ENCODE peak calls at places on chromosomes 13 and 19, in five cellular contexts. R, X, H, A and K are unnamed samples.

GRCh38 chr13:47459512-47459911 is 541.6 kb downstream of the SUCLA2 start:
- DNase-seq in R (no peak), X (no peak), A (no peak), H (peak; percentile 4), K (peak; percentile 60)

GRCh38 chr13:43289458-43290255 is 266.3 kb downstream of the DNAJC15 start:
- DNase-seq in R (no peak), X (no peak), A (no peak), H (no peak), K (no peak)

GRCh38 chr13:92941167-92941566 is 285.4 kb upstream of the GPC6 start:
- DNase-seq in H (no peak), A (no peak), R (no peak), X (no peak), K (no peak)

GRCh38 chr13:113413178-113413897 is 40.0 kb downstream of the ADPRHL1 start:
- DNase-seq in A (no peak), R (no peak), H (no peak), X (no peak), K (no peak)

GRCh38 chr13:53783466-53783865 is 754.9 kb downstream of the OLFM4 start:
- DNase-seq in H (no peak), R (peak; percentile 60), A (no peak), X (no peak), K (no peak)

GRCh38 chr19:1794424-1795185 is 17.5 kb downstream of the ATP8B3 start:
- DNase-seq in X (no peak), H (no peak), A (no peak), R (no peak), K (no peak)

GRCh38 chr13:107271226-107271625 is 703.3 kb upstream of the ARGLU1 start:
- DNase-seq in H (no peak), A (no peak), X (no peak), R (no peak), K (no peak)

GRCh38 chr13:24943136-24943535 is 152.8 kb upstream of the PABPC3 start:
- DNase-seq in R (no peak), A (no peak), X (no peak), H (no peak), K (no peak)

GRCh38 chr13:97946951-97947588 is 6.4 kb upstream of the IPO5 start:
- DNase-seq in A (no peak), R (no peak), H (no peak), X (no peak), K (no peak)

GRCh38 chr19:1106841-1107654 is 3.3 kb downstream of the GPX4 start:
- DNase-seq in X (no peak), H (peak; percentile 57), A (peak; percentile 38), R (peak; percentile 48), K (peak; percentile 84)

GRCh38 chr19:35978832-35979365 is 16.1 kb upstream of the SDHAF1 start:
- DNase-seq in X (no peak), H (no peak), R (no peak), A (no peak), K (no peak)

GRCh38 chr19:6678690-6679109 is 8.7 kb upstream of the TNFSF14 start:
- DNase-seq in H (no peak), X (no peak), R (no peak), A (no peak), K (no peak)

GRCh38 chr13:53131361-53131760 is 102.7 kb downstream of the OLFM4 start:
- DNase-seq in R (no peak), A (no peak), H (no peak), X (no peak), K (no peak)

GRCh38 chr19:54138777-54139256 is 1.3 kb downstream of the CNOT3 start:
- DNase-seq in H (no peak), A (no peak), R (no peak), X (no peak), K (peak; percentile 56)

GRCh38 chr19:7444042-7444441 is 44.8 kb downstream of the PEX11G start:
- DNase-seq in R (no peak), X (no peak), H (no peak), A (no peak), K (no peak)

GRCh38 chr13:19596960-19597361 is 35.6 kb upstream of the TPTE2 start:
- DNase-seq in A (no peak), R (no peak), H (no peak), X (no peak), K (no peak)

GRCh38 chr19:13920940-13921744 is 15.1 kb downstream of the CC2D1A start:
- DNase-seq in X (peak; percentile 38), A (no peak), H (no peak), R (no peak), K (peak; percentile 90)

GRCh38 chr19:46674416-46675178 is 13.6 kb upstream of the DACT3 start:
- DNase-seq in H (peak; percentile 71), R (no peak), X (no peak), A (no peak), K (peak; percentile 78)

GRCh38 chr19:29761575-29762225 is 46.6 kb upstream of the C19orf12 start:
- DNase-seq in X (no peak), R (no peak), H (no peak), A (peak; percentile 49), K (no peak)

GRCh38 chr13:98405690-98406344 is 171.1 kb downstream of the STK24 start:
- DNase-seq in X (no peak), H (no peak), A (no peak), R (no peak), K (no peak)

GRCh38 chr13:45396548-45397095 is 21.6 kb downstream of the SLC25A30 start:
- DNase-seq in A (no peak), H (no peak), R (peak; percentile 57), X (no peak), K (no peak)

GRCh38 chr19:15299568-15300409 is 32.5 kb downstream of the BRD4 start:
- DNase-seq in X (no peak), R (no peak), A (no peak), H (no peak), K (no peak)

GRCh38 chr13:30047154-30047874 is 196.9 kb upstream of the UBL3 start:
- DNase-seq in H (no peak), R (no peak), X (no peak), A (no peak), K (no peak)

GRCh38 chr19:23311551-23311950 is 61.4 kb upstream of the ZNF724 start:
- DNase-seq in H (no peak), X (no peak), R (no peak), A (no peak), K (no peak)

GRCh38 chr13:49248433-49249002 is 793 bp downstream of the CDADC1 start:
- DNase-seq in H (no peak), R (no peak), X (no peak), A (no peak), K (peak; percentile 58)

GRCh38 chr13:43390101-43390500 is 366.7 kb downstream of the DNAJC15 start:
- DNase-seq in R (no peak), H (no peak), X (no peak), A (no peak), K (no peak)

GRCh38 chr13:103799028-103799427 is 732.8 kb upstream of the SLC10A2 start:
- DNase-seq in H (no peak), A (no peak), R (no peak), X (no peak), K (no peak)

GRCh38 chr19:2387367-2388288 is 27.6 kb downstream of the TMPRSS9 start:
- DNase-seq in X (no peak), A (no peak), R (no peak), H (no peak), K (no peak)

GRCh38 chr19:38034153-38034835 is 127.3 kb downstream of the SIPA1L3 start:
- DNase-seq in X (peak; percentile 33), H (no peak), A (no peak), R (no peak), K (peak; percentile 81)

GRCh38 chr13:26557393-26558073 is at the start of gene WASF3:
- DNase-seq in A (peak; percentile 87), R (peak; percentile 94), H (peak; percentile 97), X (peak; percentile 79), K (no peak)

GRCh38 chr19:5826531-5827341 is 12.8 kb downstream of the FUT6 start:
- DNase-seq in H (peak; percentile 90), R (peak; percentile 78), A (peak; percentile 89), X (no peak), K (no peak)

GRCh38 chr19:46635920-46636761 is at the start of gene GNG8:
- DNase-seq in A (no peak), H (peak; percentile 35), X (no peak), R (no peak), K (peak; percentile 67)

GRCh38 chr13:51728972-51729371 is 75.0 kb downstream of the DHRS12 start:
- DNase-seq in H (no peak), X (no peak), R (no peak), A (no peak), K (no peak)

GRCh38 chr19:55637534-55637933 is 3.3 kb upstream of the ZNF580 start:
- DNase-seq in R (no peak), H (no peak), A (no peak), X (no peak), K (no peak)

GRCh38 chr13:114339779-114340534 is 25.7 kb downstream of the CHAMP1 start:
- DNase-seq in H (no peak), A (peak; percentile 53), X (no peak), R (peak; percentile 53), K (peak; percentile 85)

DNA sequence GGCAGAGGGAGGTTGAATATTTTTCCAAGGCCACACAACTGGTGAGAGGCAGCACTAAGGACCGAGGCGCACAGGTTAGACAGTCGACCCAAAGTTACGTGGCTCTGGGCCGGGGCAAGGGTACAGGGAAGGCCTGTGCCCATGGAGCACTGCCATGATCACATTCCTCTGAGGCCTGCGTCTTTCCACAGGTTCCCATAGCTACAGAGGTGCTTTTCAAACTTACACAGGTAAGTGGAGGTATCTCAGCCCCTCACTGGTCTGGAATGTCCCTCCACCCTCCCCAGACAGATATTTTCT is 814 bp downstream of the ZNF211 start:
- DNase-seq in A (no peak), H (no peak), X (no peak), R (no peak), K (no peak)
- H3K36me3 ChIP-seq in A (no peaks in the 10 kb centered on the region), H (peaks cover 17% of the 10 kb centered on the region), X (peaks cover 75% of the 10 kb centered on the region), R (peaks cover 45% of the 10 kb centered on the region), K (peaks cover 49% of the 10 kb centered on the region)

DNA sequence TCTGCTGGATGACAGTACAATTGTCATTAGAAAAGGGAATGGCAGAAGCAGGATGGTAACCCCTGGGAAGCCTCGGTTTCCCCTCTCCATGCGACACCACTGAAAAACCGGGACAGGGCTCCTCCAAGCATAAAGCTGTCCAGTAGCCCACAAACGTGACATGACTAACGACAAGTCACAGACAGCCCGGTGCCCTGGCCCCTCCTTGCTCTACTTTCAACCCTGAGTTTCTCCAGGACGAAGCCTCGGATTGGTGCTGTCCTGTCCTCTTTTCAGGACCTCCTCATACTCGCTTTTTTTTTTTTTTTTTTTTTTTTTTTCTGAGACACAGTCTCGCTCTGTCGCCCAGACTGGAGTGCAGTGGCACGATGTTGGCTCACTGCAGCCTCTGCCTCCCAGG is 16.3 kb downstream of the DPP9 start:
- DNase-seq in H (no peak), X (no peak), R (no peak), A (no peak), K (no peak)
- H3K36me3 ChIP-seq in H (peaks cover 9% of the 10 kb centered on the region), X (peaks cover 74% of the 10 kb centered on the region), R (peaks cover 84% of the 10 kb centered on the region), A (peaks cover under 1% of the 10 kb centered on the region), K (peaks cover 2% of the 10 kb centered on the region)

GRCh38 chr13:36975172-36975571 is 24.0 kb downstream of the ALG5 start:
- DNase-seq in H (no peak), X (no peak), R (no peak), A (no peak), K (peak; percentile 54)

GRCh38 chr13:36973009-36973408 is 26.1 kb downstream of the ALG5 start:
- DNase-seq in A (no peak), R (no peak), H (no peak), X (no peak), K (no peak)

GRCh38 chr13:36979361-36980040 is 19.6 kb downstream of the ALG5 start:
- DNase-seq in R (no peak), X (no peak), H (no peak), A (no peak), K (no peak)

GRCh38 chr13:36973621-36974268 is 25.4 kb downstream of the ALG5 start:
- DNase-seq in X (no peak), A (no peak), R (no peak), H (no peak), K (peak; percentile 64)
- H3K36me3 ChIP-seq in X (peaks cover 83% of the 10 kb centered on the region), A (no peaks in the 10 kb centered on the region), R (peaks cover 71% of the 10 kb centered on the region), H (peaks cover 41% of the 10 kb centered on the region), K (peaks cover 46% of the 10 kb centered on the region)

GRCh38 chr13:76846363-76846762 is 39.8 kb downstream of the KCTD12 start:
- DNase-seq in X (no peak), H (no peak), R (no peak), A (no peak), K (no peak)
- H3K36me3 ChIP-seq in X (no peaks in the 10 kb centered on the region), H (no peaks in the 10 kb centered on the region), R (no peaks in the 10 kb centered on the region), A (no peaks in the 10 kb centered on the region), K (no peaks in the 10 kb centered on the region)